ENCODE peak calls at places on chromosome 9, in seven cellular contexts. M is H54, G is transverse colon, C is thyroid gland, N is IMR-90, Q is prostate gland, V is HCT116. R is an unnamed sample.

GRCh38 chr9:35335164-35335563 is 154.7 kb upstream of the RUSC2 start:
- DNase-seq in M (no peak), G (no peak), C (no peak), N (peak; percentile 50), Q (no peak), V (no peak), R (no peak)

GRCh38 chr9:126939821-126940221 is 25.2 kb downstream of the RALGPS1 start:
- DNase-seq in M (no peak), G (no peak), C (no peak), N (no peak), Q (no peak), V (no peak), R (no peak)

GRCh38 chr9:15724006-15724405 is 171.2 kb downstream of the CCDC171 start:
- DNase-seq in M (no peak), G (no peak), C (no peak), N (peak; percentile 65), Q (no peak), V (no peak), R (no peak)

GRCh38 chr9:133971121-133971951 is 20.8 kb downstream of the VAV2 start:
- DNase-seq in M (no peak), G (no peak), C (no peak), N (no peak), Q (no peak), V (no peak), R (no peak)

GRCh38 chr9:98328141-98328540 is 72.7 kb upstream of the TBC1D2 start:
- DNase-seq in M (no peak), G (no peak), C (no peak), N (no peak), Q (no peak), V (no peak), R (no peak)

GRCh38 chr9:120710110-120710981 is 3.9 kb downstream of the MEGF9 start:
- DNase-seq in M (peak; percentile 93), G (no peak), C (no peak), N (peak; percentile 39), Q (peak; percentile 37), V (peak; percentile 52), R (peak; percentile 68)

GRCh38 chr9:107638922-107639321 is 149.4 kb upstream of the KLF4 start:
- DNase-seq in M (no peak), G (peak; percentile 88), C (peak; percentile 8), N (peak; percentile 77), Q (peak; percentile 23), V (no peak), R (peak; percentile 4)

GRCh38 chr9:36625006-36625600 is 52.4 kb downstream of the MELK start:
- DNase-seq in M (peak; percentile 62), G (peak; percentile 8), C (peak; percentile 76), N (peak; percentile 90), Q (no peak), V (peak; percentile 7), R (no peak)

GRCh38 chr9:71796368-71796767 is 28.1 kb upstream of the CEMIP2 start:
- DNase-seq in M (no peak), G (no peak), C (no peak), N (no peak), Q (no peak), V (no peak), R (no peak)

GRCh38 chr9:105658351-105658750 is 3.9 kb upstream of the TAL2 start:
- DNase-seq in M (no peak), G (no peak), C (no peak), N (no peak), Q (no peak), V (no peak), R (no peak)

GRCh38 chr9:103889989-103890388 is 204.1 kb upstream of the SMC2 start:
- DNase-seq in M (no peak), G (no peak), C (no peak), N (no peak), Q (no peak), V (no peak), R (no peak)

GRCh38 chr9:122065923-122066629 is 27.0 kb downstream of the TTLL11 start:
- DNase-seq in M (no peak), G (no peak), C (no peak), N (no peak), Q (no peak), V (no peak), R (peak; percentile 55)

GRCh38 chr9:87118594-87118993 is 171.3 kb upstream of the GAS1 start:
- DNase-seq in M (no peak), G (no peak), C (no peak), N (no peak), Q (no peak), V (no peak), R (no peak)
- TF ChIP-seq POLR2A in M (no peak), G (no peak), C (no peak), N (no peak), Q (no peak), V (no peak), R (no peak)

DNA sequence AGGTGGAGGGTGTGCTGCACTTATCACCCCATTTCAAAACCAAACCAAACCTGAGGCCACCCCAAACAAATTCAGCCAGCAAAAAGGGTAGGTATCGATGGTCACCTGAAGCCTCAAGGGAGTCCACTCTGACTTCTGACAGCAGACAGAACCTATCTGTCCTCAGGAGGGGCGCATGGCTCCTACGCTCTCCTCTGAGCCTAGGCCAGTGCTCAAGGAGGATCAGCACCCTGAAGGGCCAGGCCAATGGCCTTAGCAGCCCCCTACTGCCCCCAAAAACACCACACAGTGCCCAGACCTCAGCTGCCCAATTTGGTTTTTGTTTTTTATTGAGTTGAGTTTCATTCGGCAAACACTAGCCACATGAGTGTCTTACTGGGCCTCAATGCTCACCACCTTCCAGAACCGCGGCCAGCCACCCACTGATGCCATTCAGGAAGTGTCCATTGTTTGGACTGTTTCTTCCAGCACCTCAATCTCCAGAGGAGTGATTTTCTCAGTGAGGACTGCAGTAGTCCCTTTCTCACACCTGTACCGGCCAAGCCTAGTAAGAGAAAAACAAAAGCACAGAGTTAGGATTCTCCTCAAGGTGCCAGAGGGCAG is 62.0 kb downstream of the PSMB7 start:
- DNase-seq in M (no peak), G (no peak), C (no peak), N (no peak), Q (no peak), V (no peak), R (no peak)
- TF ChIP-seq POLR2A in M (no peak), G (no peak), C (no peak), N (no peak), Q (no peak), V (no peak), R (no peak)

DNA sequence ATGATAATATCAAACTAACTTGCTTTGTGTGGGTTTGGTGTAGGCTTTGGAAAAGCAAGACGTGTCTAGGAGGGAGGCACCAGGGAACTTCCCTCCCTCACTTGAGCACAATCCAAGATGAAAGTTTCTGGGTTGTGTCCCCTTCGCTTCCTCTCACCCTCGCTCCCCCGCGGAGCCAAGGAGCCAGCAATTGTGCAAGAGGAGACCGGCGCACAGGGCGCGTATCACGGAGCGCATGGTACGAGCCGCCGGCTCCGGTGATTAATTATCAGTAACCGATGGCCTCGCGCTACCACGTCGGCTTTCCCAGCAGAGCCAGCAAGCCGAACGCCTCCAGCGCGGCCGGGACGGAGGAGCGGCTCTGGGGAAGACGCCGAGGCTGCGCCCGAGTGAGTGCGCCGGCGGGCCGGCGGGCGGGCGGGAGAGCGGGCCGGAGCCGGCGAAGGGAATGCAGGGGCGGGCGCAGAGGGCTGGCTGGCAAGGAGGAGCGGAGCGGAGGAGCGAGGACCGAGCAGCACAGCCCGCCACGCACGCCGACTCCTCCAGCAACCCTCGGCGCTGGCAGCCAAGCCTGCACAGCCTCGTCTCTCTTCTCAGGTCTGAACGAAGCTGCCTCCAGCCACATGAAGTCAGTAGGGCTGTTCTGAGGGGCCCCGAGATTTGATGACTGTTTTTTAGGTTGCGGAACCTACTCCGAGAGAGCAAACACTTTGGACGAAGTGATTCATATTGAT is 143.6 kb downstream of the BNC2 start:
- DNase-seq in M (peak; percentile 37), G (peak; percentile 66), C (peak; percentile 72), N (peak; percentile 83), Q (peak; percentile 69), V (no peak), R (no peak)
- TF ChIP-seq POLR2A in M (no peak), G (peak; percentile 35), C (no peak), N (peak; percentile 72), Q (no peak), V (no peak), R (no peak)

GRCh38 chr9:117293199-117294114 is 121.4 kb downstream of the ASTN2 start:
- DNase-seq in M (no peak), G (no peak), C (no peak), N (no peak), Q (no peak), V (no peak), R (no peak)
- TF ChIP-seq POLR2A in M (no peak), G (no peak), C (no peak), N (no peak), Q (no peak), V (no peak), R (no peak)

R was measured in erythroblast.